ENCODE peak calls at places on chromosomes 11 and 22, in seven cellular contexts. V is GM23248; T is activated CD4-positive, CD25-positive, alpha-beta regulatory T cell; X is cardiac muscle cell; F is cardiac fibroblast; O is non-pigmented ciliary epithelial cell; I is anterior cingulate cortex. B is an unnamed sample.

GRCh38 chr11:5577101-5577500 is 3.6 kb upstream of the OR52B6 start:
- DNase-seq in F (no peak), O (no peak), T (no peak), X (no peak), I (no peak), V (no peak), B (no peak)

GRCh38 chr11:74756571-74756970 is 7.9 kb downstream of the RNF169 start:
- DNase-seq in V (no peak), T (no peak), I (no peak), O (no peak), F (no peak), X (no peak), B (no peak)

GRCh38 chr11:112128483-112129121 is 35.3 kb downstream of the IL18 start:
- DNase-seq in O (peak; percentile 30), X (no peak), V (peak; percentile 92), F (peak; percentile 55), I (peak; percentile 29), T (no peak), B (peak; percentile 85)

GRCh38 chr11:12693075-12693473 is 18.9 kb downstream of the TEAD1 start:
- DNase-seq in I (no peak), X (no peak), O (no peak), V (peak; percentile 47), T (no peak), F (peak; percentile 37), B (peak; percentile 35)

GRCh38 chr22:36879775-36880174 is 19.0 kb downstream of the NCF4 start:
- DNase-seq in T (no peak), X (no peak), V (peak; percentile 88), F (peak; percentile 35), O (no peak), I (no peak), B (no peak)

GRCh38 chr22:47008208-47008885 is 245.9 kb downstream of the TBC1D22A start:
- DNase-seq in I (no peak), F (no peak), O (no peak), X (no peak), T (no peak), V (no peak), B (no peak)

GRCh38 chr11:78905756-78906155 is 331.1 kb upstream of the NARS2 start:
- DNase-seq in O (no peak), I (no peak), T (no peak), V (no peak), X (no peak), F (no peak), B (no peak)

GRCh38 chr11:124669193-124669592 is 4.3 kb downstream of the SIAE start:
- DNase-seq in O (no peak), F (peak; percentile 68), I (peak; percentile 32), T (peak; percentile 10), V (peak; percentile 63), X (peak; percentile 59), B (peak; percentile 58)

GRCh38 chr11:68150029-68150428 is 28.8 kb upstream of the CHKA start:
- DNase-seq in I (no peak), T (no peak), F (peak; percentile 93), V (no peak), X (no peak), O (no peak), B (peak; percentile 64)

GRCh38 chr11:56885182-56885581 is 103.5 kb upstream of the OR5AK2 start:
- DNase-seq in O (no peak), X (peak; percentile 42), F (no peak), V (no peak), T (no peak), I (no peak), B (no peak)

GRCh38 chr22:41603873-41604332 is 14.3 kb upstream of the PMM1 start:
- DNase-seq in V (no peak), F (no peak), O (no peak), X (no peak), T (no peak), I (no peak), B (no peak)

GRCh38 chr11:79212711-79213110 is 228.1 kb downstream of the TENM4 start:
- DNase-seq in F (no peak), X (no peak), T (no peak), V (no peak), O (no peak), I (no peak), B (no peak)

GRCh38 chr11:75523189-75523588 is 2.6 kb downstream of the GDPD5 start:
- DNase-seq in F (no peak), T (no peak), X (no peak), O (no peak), I (no peak), V (no peak), B (no peak)

GRCh38 chr22:36362077-36362476 is 25.7 kb downstream of the MYH9 start:
- DNase-seq in X (no peak), O (no peak), V (no peak), T (no peak), F (no peak), I (no peak), B (no peak)

GRCh38 chr11:128593281-128593680 is 5.9 kb upstream of the ETS1 start:
- DNase-seq in T (no peak), I (no peak), X (no peak), F (no peak), V (peak; percentile 72), O (peak; percentile 34), B (no peak)

GRCh38 chr22:19356708-19357269 is 65.3 kb upstream of the CLTCL1 start:
- DNase-seq in V (no peak), X (no peak), F (no peak), T (no peak), O (no peak), I (no peak), B (no peak)

GRCh38 chr11:126793596-126793995 is 207.0 kb downstream of the KIRREL3 start:
- DNase-seq in O (no peak), I (no peak), V (no peak), T (no peak), F (peak; percentile 24), X (no peak), B (no peak)

GRCh38 chr11:111601636-111601978 is 642 bp upstream of the SIK2 start:
- DNase-seq in V (no peak), O (no peak), I (no peak), X (no peak), T (no peak), F (no peak), B (no peak)

GRCh38 chr11:117827521-117828511 is 3.3 kb upstream of the FXYD2 start:
- DNase-seq in T (peak; percentile 13), V (no peak), O (no peak), X (no peak), F (no peak), I (no peak), B (no peak)

GRCh38 chr11:11763796-11764427 is 77.9 kb upstream of the USP47 start:
- DNase-seq in X (no peak), I (no peak), V (no peak), O (no peak), T (no peak), F (no peak), B (no peak)

GRCh38 chr22:32620992-32621391 is 146.4 kb downstream of the FBXO7 start:
- DNase-seq in I (no peak), X (no peak), V (no peak), O (no peak), F (no peak), T (no peak), B (no peak)

GRCh38 chr11:62548545-62549335 is 2.1 kb upstream of the AHNAK start:
- DNase-seq in O (no peak), T (no peak), F (peak; percentile 67), X (no peak), I (no peak), V (no peak), B (peak; percentile 56)